ENCODE peak calls at places on chromosomes 5 and 9, in four cellular contexts. One of them, this sample, is unnamed.
A peak's percentile ranks its signal among the peaks of the same experiment; 100 is the strongest.

GRCh38 chr9:105475302-105475701 is 27.5 kb downstream of the FSD1L start:
- DNase-seq in endothelial cell: no peak
- DNase-seq in body of pancreas: no peak
- DNase-seq in tibial artery: no peak
- DNase-seq in this sample: peak; percentile 48

GRCh38 chr5:107444327-107444726 is 226.4 kb downstream of the EFNA5 start:
- DNase-seq in endothelial cell: no peak
- DNase-seq in tibial artery: no peak
- DNase-seq in body of pancreas: no peak
- DNase-seq in this sample: no peak

GRCh38 chr9:95801797-95802196 is 73.7 kb upstream of the ERCC6L2 start:
- DNase-seq in endothelial cell: no peak
- DNase-seq in body of pancreas: no peak
- DNase-seq in tibial artery: no peak
- DNase-seq in this sample: no peak

GRCh38 chr9:35695801-35696420 is 6.2 kb upstream of the TPM2 start:
- DNase-seq in body of pancreas: peak; percentile 86
- DNase-seq in tibial artery: no peak
- DNase-seq in endothelial cell: no peak
- DNase-seq in this sample: no peak

GRCh38 chr5:141973871-141974595 is 5.1 kb downstream of the RNF14 start:
- DNase-seq in body of pancreas: no peak
- DNase-seq in tibial artery: no peak
- DNase-seq in endothelial cell: no peak
- DNase-seq in this sample: peak; percentile 40

GRCh38 chr5:76104027-76104426 is 20.8 kb downstream of the SV2C start:
- DNase-seq in tibial artery: no peak
- DNase-seq in endothelial cell: peak; percentile 78
- DNase-seq in body of pancreas: peak; percentile 20
- DNase-seq in this sample: peak; percentile 20

GRCh38 chr9:130213898-130214761 is 41.9 kb downstream of the NCS1 start:
- DNase-seq in tibial artery: no peak
- DNase-seq in body of pancreas: no peak
- DNase-seq in endothelial cell: no peak
- DNase-seq in this sample: peak; percentile 95

GRCh38 chr9:108620767-108621166 is 235.0 kb downstream of the ACTL7B start:
- DNase-seq in tibial artery: no peak
- DNase-seq in body of pancreas: no peak
- DNase-seq in endothelial cell: no peak
- DNase-seq in this sample: peak; percentile 46

GRCh38 chr9:77841739-77842386 is 189.7 kb downstream of the GNAQ start:
- DNase-seq in endothelial cell: no peak
- DNase-seq in body of pancreas: no peak
- DNase-seq in tibial artery: no peak
- DNase-seq in this sample: no peak

GRCh38 chr5:55903121-55903701 is 52.1 kb downstream of the IL31RA start:
- DNase-seq in body of pancreas: no peak
- DNase-seq in tibial artery: no peak
- DNase-seq in endothelial cell: no peak
- DNase-seq in this sample: peak; percentile 52

GRCh38 chr9:100670719-100671118 is 92.8 kb downstream of the CAVIN4 start:
- DNase-seq in tibial artery: no peak
- DNase-seq in body of pancreas: no peak
- DNase-seq in endothelial cell: no peak
- DNase-seq in this sample: no peak

GRCh38 chr5:62719061-62719730 is 140.6 kb downstream of the LRRC70 start:
- DNase-seq in body of pancreas: no peak
- DNase-seq in tibial artery: no peak
- DNase-seq in endothelial cell: no peak
- DNase-seq in this sample: no peak

GRCh38 chr5:132671000-132671399 is 2.8 kb upstream of the IL4 start:
- DNase-seq in tibial artery: no peak
- DNase-seq in body of pancreas: no peak
- DNase-seq in endothelial cell: no peak
- DNase-seq in this sample: no peak

GRCh38 chr9:4489919-4490704 is at the start of gene SLC1A1:
- DNase-seq in tibial artery: peak; percentile 64
- DNase-seq in body of pancreas: peak; percentile 60
- DNase-seq in endothelial cell: peak; percentile 38
- DNase-seq in this sample: peak; percentile 68

GRCh38 chr5:100706796-100707195 is 171.6 kb downstream of the FAM174A start:
- DNase-seq in body of pancreas: no peak
- DNase-seq in endothelial cell: no peak
- DNase-seq in tibial artery: no peak
- DNase-seq in this sample: no peak

GRCh38 chr9:130337784-130338380 is 72.3 kb downstream of the HMCN2 start:
- DNase-seq in tibial artery: no peak
- DNase-seq in endothelial cell: no peak
- DNase-seq in body of pancreas: no peak
- DNase-seq in this sample: no peak

GRCh38 chr5:132489871-132490483 is 596 bp downstream of the IRF1 start:
- DNase-seq in body of pancreas: peak; percentile 69
- DNase-seq in endothelial cell: no peak
- DNase-seq in tibial artery: peak; percentile 52
- DNase-seq in this sample: peak; percentile 18

GRCh38 chr9:118957585-118957984 is 411.6 kb downstream of the BRINP1 start:
- DNase-seq in endothelial cell: no peak
- DNase-seq in tibial artery: no peak
- DNase-seq in body of pancreas: no peak
- DNase-seq in this sample: no peak

GRCh38 chr5:2946315-2946714 is 194.8 kb upstream of the IRX2 start:
- DNase-seq in body of pancreas: no peak
- DNase-seq in endothelial cell: no peak
- DNase-seq in tibial artery: no peak
- DNase-seq in this sample: no peak

GRCh38 chr9:24413651-24414050 is 132.0 kb downstream of the IZUMO3 start:
- DNase-seq in tibial artery: no peak
- DNase-seq in body of pancreas: no peak
- DNase-seq in endothelial cell: no peak
- DNase-seq in this sample: peak; percentile 4

GRCh38 chr5:150130493-150130922 is 25.1 kb downstream of the PDGFRB start:
- DNase-seq in endothelial cell: no peak
- DNase-seq in tibial artery: no peak
- DNase-seq in body of pancreas: no peak
- DNase-seq in this sample: no peak

GRCh38 chr5:142568271-142568995 is 117.5 kb downstream of the FGF1 start:
- DNase-seq in tibial artery: peak; percentile 23
- DNase-seq in body of pancreas: no peak
- DNase-seq in endothelial cell: no peak
- DNase-seq in this sample: peak; percentile 50

DNA sequence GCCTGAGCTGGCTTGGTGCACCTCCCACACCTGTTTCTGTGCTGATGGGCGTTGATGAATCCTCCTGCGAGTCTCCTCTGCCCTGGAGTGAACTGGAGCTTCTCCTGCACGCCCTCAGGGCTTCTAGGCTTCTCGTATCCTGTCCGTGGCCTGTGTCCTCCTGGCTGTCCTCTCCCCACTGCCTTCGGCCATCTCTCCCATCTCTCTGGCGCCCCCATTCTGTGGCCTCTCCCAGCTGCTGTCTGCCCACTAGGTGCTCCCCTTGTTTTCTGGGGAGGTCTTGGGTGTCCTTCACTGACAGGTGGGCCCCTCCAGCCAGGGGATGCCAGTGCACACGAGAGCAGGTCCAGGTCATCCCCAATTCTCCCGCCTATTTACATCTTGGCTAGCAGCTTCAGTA is 28.8 kb downstream of the AHRR start:
- DNase-seq in body of pancreas: no peak
- DNase-seq in endothelial cell: no peak
- DNase-seq in tibial artery: no peak
- DNase-seq in this sample: no peak
- TF ChIP-seq CTCF in body of pancreas: no peak
- TF ChIP-seq CTCF in endothelial cell: no peak
- TF ChIP-seq CTCF in tibial artery: no peak
- TF ChIP-seq CTCF in this sample: peak; percentile 12

GRCh38 chr9:88646539-88646938 is 111.6 kb downstream of the NXNL2 start:
- DNase-seq in endothelial cell: no peak
- DNase-seq in body of pancreas: no peak
- DNase-seq in tibial artery: no peak
- DNase-seq in this sample: no peak

GRCh38 chr9:88652876-88653275 is 117.9 kb downstream of the NXNL2 start:
- DNase-seq in body of pancreas: no peak
- DNase-seq in endothelial cell: no peak
- DNase-seq in tibial artery: no peak
- DNase-seq in this sample: no peak

GRCh38 chr9:88653926-88654325 is 118.9 kb downstream of the NXNL2 start:
- DNase-seq in endothelial cell: no peak
- DNase-seq in body of pancreas: no peak
- DNase-seq in tibial artery: no peak
- DNase-seq in this sample: peak; percentile 37

GRCh38 chr9:88657893-88658292 is 122.9 kb downstream of the NXNL2 start:
- DNase-seq in body of pancreas: no peak
- DNase-seq in tibial artery: no peak
- DNase-seq in endothelial cell: no peak
- DNase-seq in this sample: no peak

GRCh38 chr9:88651682-88652633 is 117.0 kb downstream of the NXNL2 start:
- DNase-seq in endothelial cell: no peak
- DNase-seq in tibial artery: peak; percentile 93
- DNase-seq in body of pancreas: peak; percentile 54
- DNase-seq in this sample: peak; percentile 97
- TF ChIP-seq CTCF in endothelial cell: no peak
- TF ChIP-seq CTCF in tibial artery: peak; percentile 30
- TF ChIP-seq CTCF in body of pancreas: no peak
- TF ChIP-seq CTCF in this sample: peak; percentile 52

GRCh38 chr5:115166744-115167393 is 2.8 kb downstream of the TRIM36 start:
- DNase-seq in tibial artery: no peak
- DNase-seq in body of pancreas: no peak
- DNase-seq in endothelial cell: no peak
- DNase-seq in this sample: no peak

GRCh38 chr5:115170924-115171510 is 1.3 kb upstream of the TRIM36 start:
- DNase-seq in tibial artery: no peak
- DNase-seq in endothelial cell: no peak
- DNase-seq in body of pancreas: no peak
- DNase-seq in this sample: no peak

GRCh38 chr5:115170128-115170923 is 618 bp upstream of the TRIM36 start:
- DNase-seq in body of pancreas: no peak
- DNase-seq in tibial artery: no peak
- DNase-seq in endothelial cell: peak; percentile 40
- DNase-seq in this sample: peak; percentile 69

GRCh38 chr5:115168829-115169391 is 798 bp downstream of the TRIM36 start:
- DNase-seq in endothelial cell: peak; percentile 27
- DNase-seq in tibial artery: no peak
- DNase-seq in body of pancreas: no peak
- DNase-seq in this sample: peak; percentile 12

DNA sequence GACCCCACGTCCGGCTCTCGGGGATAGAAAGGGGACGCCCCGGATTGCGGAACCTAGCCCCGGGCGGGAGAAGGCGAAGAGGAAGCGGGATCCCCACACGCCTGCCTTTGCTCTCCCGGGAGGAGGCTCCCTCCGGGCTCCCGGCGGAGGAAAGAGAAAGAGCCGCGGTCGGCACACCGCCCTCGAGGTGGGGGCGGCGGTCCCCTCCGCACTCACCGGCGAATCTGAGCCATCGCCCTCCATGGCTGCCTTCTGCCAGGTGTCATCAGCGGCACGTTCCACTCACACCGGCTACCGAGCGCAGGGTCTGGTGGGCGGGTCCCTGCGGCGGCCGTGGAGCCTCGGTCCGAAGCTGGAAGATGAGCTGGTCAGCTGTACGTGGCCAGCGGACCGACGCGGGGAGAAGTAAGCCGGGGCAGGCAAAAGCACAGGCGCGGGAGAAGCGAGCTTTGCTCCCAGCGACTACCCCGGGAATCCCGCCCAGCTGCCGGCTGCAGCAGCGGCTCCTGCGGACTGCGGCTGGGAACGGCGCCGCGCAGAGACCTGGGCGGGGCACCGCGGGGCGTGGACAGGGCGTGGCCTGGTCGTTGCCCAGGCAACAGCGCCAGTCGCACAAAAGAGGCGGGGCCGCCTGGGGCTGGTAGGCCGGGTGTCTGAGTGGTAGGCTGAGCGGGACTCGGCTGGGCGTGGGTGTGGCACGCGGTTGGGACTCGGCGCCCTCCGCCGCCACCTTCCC is at the start of gene TRIM36:
- DNase-seq in endothelial cell: peak; percentile 97
- DNase-seq in tibial artery: peak; percentile 91
- DNase-seq in body of pancreas: peak; percentile 96
- DNase-seq in this sample: peak; percentile 95
- TF ChIP-seq CTCF in endothelial cell: no peak
- TF ChIP-seq CTCF in tibial artery: no peak
- TF ChIP-seq CTCF in body of pancreas: peak; percentile 26
- TF ChIP-seq CTCF in this sample: peak; percentile 25

GRCh38 chr5:9920696-9921095 is 290.5 kb upstream of the TAS2R1 start:
- DNase-seq in endothelial cell: no peak
- DNase-seq in body of pancreas: no peak
- DNase-seq in tibial artery: no peak
- DNase-seq in this sample: no peak
- TF ChIP-seq CTCF in endothelial cell: no peak
- TF ChIP-seq CTCF in body of pancreas: no peak
- TF ChIP-seq CTCF in tibial artery: no peak
- TF ChIP-seq CTCF in this sample: no peak

DNA sequence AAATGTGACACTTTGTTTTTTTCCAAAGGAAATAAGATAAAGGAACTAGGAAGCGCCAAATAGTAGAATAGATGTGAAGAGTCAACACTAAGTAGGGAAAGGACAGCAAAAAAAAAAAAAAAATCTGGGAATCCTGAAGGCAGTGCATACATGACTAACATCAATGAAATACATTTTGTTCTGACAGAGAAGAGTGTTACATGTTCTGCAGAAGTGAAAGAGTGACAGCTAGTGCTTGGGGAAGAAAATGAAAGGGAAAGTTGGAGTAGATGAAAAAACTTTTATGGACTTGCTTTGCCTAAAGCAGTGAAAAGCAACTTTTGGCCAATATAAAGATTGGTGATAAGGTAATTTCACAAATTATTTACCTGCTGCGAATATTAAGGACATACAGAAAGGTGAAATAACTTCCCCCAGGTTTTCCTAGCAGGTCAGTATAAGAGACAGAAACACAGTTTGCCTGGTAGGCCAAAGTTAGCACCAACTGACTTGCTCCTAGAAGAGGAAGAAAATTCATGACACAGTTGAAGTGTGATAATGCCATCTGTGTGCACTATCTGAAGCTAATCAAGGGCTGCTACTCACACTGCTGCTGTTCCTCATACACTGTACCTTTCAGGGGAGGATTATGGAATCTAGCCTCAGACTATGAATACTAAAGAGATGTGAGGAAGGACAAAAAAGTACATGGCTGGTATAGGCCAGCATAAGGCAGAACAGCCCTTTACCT is 38.6 kb downstream of the RANBP6 start:
- DNase-seq in endothelial cell: no peak
- DNase-seq in body of pancreas: no peak
- DNase-seq in tibial artery: no peak
- DNase-seq in this sample: no peak
- TF ChIP-seq CTCF in endothelial cell: no peak
- TF ChIP-seq CTCF in body of pancreas: no peak
- TF ChIP-seq CTCF in tibial artery: no peak
- TF ChIP-seq CTCF in this sample: no peak

GRCh38 chr5:135747824-135748223 is 86.6 kb upstream of the SLC25A48 start:
- DNase-seq in body of pancreas: no peak
- DNase-seq in endothelial cell: no peak
- DNase-seq in tibial artery: no peak
- DNase-seq in this sample: no peak

GRCh38 chr5:135753990-135754389 is 80.5 kb upstream of the SLC25A48 start:
- DNase-seq in endothelial cell: no peak
- DNase-seq in body of pancreas: no peak
- DNase-seq in tibial artery: no peak
- DNase-seq in this sample: no peak

GRCh38 chr5:135745897-135746500 is 88.5 kb upstream of the SLC25A48 start:
- DNase-seq in tibial artery: no peak
- DNase-seq in endothelial cell: no peak
- DNase-seq in body of pancreas: no peak
- DNase-seq in this sample: no peak

GRCh38 chr5:135750506-135750905 is 84.0 kb upstream of the SLC25A48 start:
- DNase-seq in body of pancreas: no peak
- DNase-seq in tibial artery: no peak
- DNase-seq in endothelial cell: no peak
- DNase-seq in this sample: no peak
- TF ChIP-seq CTCF in body of pancreas: no peak
- TF ChIP-seq CTCF in tibial artery: no peak
- TF ChIP-seq CTCF in endothelial cell: no peak
- TF ChIP-seq CTCF in this sample: no peak